ENCODE peak calls at places on chromosome 21, in five cellular contexts. One of them, this sample, is unnamed.

GRCh38 chr21:34878501-34878900 is 170.6 kb downstream of the RUNX1 start:
- DNase-seq in HCT116: no peak
- DNase-seq in K562: no peak
- DNase-seq in GM12878: no peak
- DNase-seq in SK-N-SH: no peak
- DNase-seq in this sample: no peak

GRCh38 chr21:21632926-21633325 is 634.7 kb downstream of the NCAM2 start:
- DNase-seq in HCT116: no peak
- DNase-seq in K562: no peak
- DNase-seq in GM12878: no peak
- DNase-seq in SK-N-SH: no peak
- DNase-seq in this sample: no peak

GRCh38 chr21:27057997-27058396 is 91.1 kb upstream of the ADAMTS5 start:
- DNase-seq in HCT116: no peak
- DNase-seq in K562: no peak
- DNase-seq in GM12878: no peak
- DNase-seq in SK-N-SH: no peak
- DNase-seq in this sample: no peak

GRCh38 chr21:21165063-21165645 is 166.9 kb downstream of the NCAM2 start:
- DNase-seq in HCT116: no peak
- DNase-seq in K562: no peak
- DNase-seq in GM12878: no peak
- DNase-seq in SK-N-SH: peak; percentile 14
- DNase-seq in this sample: no peak

GRCh38 chr21:32382108-32382601 is 10.7 kb downstream of the URB1 start:
- DNase-seq in HCT116: no peak
- DNase-seq in K562: no peak
- DNase-seq in GM12878: no peak
- DNase-seq in SK-N-SH: no peak
- DNase-seq in this sample: no peak

GRCh38 chr21:26756491-26757159 is 88.6 kb downstream of the ADAMTS1 start:
- DNase-seq in HCT116: no peak
- DNase-seq in K562: no peak
- DNase-seq in GM12878: no peak
- DNase-seq in SK-N-SH: no peak
- DNase-seq in this sample: no peak

GRCh38 chr21:33230518-33231324 is 983 bp downstream of the IFNAR2 start:
- DNase-seq in HCT116: no peak
- DNase-seq in K562: peak; percentile 67
- DNase-seq in GM12878: no peak
- DNase-seq in SK-N-SH: peak; percentile 81
- DNase-seq in this sample: peak; percentile 17

GRCh38 chr21:25878334-25878733 is 143.6 kb downstream of the GABPA start:
- DNase-seq in HCT116: no peak
- DNase-seq in K562: no peak
- DNase-seq in GM12878: no peak
- DNase-seq in SK-N-SH: no peak
- DNase-seq in this sample: no peak

GRCh38 chr21:38475519-38475918 is 22.8 kb downstream of the ERG start:
- DNase-seq in HCT116: no peak
- DNase-seq in K562: no peak
- DNase-seq in GM12878: no peak
- DNase-seq in SK-N-SH: no peak
- DNase-seq in this sample: no peak

GRCh38 chr21:32508558-32508957 is 76.8 kb downstream of the TCP10L start:
- DNase-seq in HCT116: no peak
- DNase-seq in K562: no peak
- DNase-seq in GM12878: no peak
- DNase-seq in SK-N-SH: no peak
- DNase-seq in this sample: no peak

GRCh38 chr21:39955326-39955725 is 88.1 kb downstream of the PCP4 start:
- DNase-seq in HCT116: no peak
- DNase-seq in K562: no peak
- DNase-seq in GM12878: no peak
- DNase-seq in SK-N-SH: no peak
- DNase-seq in this sample: no peak

GRCh38 chr21:14693997-14694396 is 147.9 kb upstream of the SAMSN1 start:
- DNase-seq in HCT116: no peak
- DNase-seq in K562: peak; percentile 24
- DNase-seq in GM12878: no peak
- DNase-seq in SK-N-SH: no peak
- DNase-seq in this sample: no peak

GRCh38 chr21:43884012-43884860 is 19.2 kb downstream of the AGPAT3 start:
- DNase-seq in HCT116: peak; percentile 83
- DNase-seq in K562: peak; percentile 96
- DNase-seq in GM12878: no peak
- DNase-seq in SK-N-SH: peak; percentile 49
- DNase-seq in this sample: peak; percentile 35

GRCh38 chr21:36820176-36821031 is 121.5 kb downstream of the SIM2 start:
- DNase-seq in HCT116: no peak
- DNase-seq in K562: no peak
- DNase-seq in GM12878: no peak
- DNase-seq in SK-N-SH: no peak
- DNase-seq in this sample: no peak

GRCh38 chr21:27201197-27201596 is 234.3 kb upstream of the ADAMTS5 start:
- DNase-seq in HCT116: no peak
- DNase-seq in K562: no peak
- DNase-seq in GM12878: no peak
- DNase-seq in SK-N-SH: no peak
- DNase-seq in this sample: no peak

DNA sequence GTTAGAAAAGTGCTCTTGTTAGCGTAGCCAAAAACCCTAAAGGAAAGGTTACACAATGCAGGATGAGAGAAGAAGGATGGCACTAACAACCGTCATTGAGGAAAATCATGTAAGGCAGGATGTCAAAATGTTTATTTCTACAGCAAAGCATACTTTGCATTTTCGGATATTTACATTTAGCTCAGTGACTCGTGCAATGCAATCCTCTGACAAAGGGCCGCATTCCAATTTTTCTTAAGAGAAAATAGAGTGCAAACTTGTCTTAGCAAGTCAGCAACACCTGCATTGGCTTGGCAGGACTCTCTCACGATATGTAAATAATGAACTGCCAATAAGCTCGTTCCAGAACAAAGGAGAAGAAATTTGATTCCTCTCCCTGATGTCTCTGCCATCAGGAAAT is 33.3 kb downstream of the TIAM1 start:
- DNase-seq in HCT116: no peak
- DNase-seq in K562: no peak
- DNase-seq in GM12878: no peak
- DNase-seq in SK-N-SH: no peak
- DNase-seq in this sample: peak; percentile 72
- TF ChIP-seq JUND in HCT116: no peak
- TF ChIP-seq JUND in K562: no peak
- TF ChIP-seq JUND in GM12878: no peak
- TF ChIP-seq JUND in SK-N-SH: no peak
- TF ChIP-seq JUND in this sample: no peak

GRCh38 chr21:16517380-16517779 is 787.6 kb downstream of the USP25 start:
- DNase-seq in HCT116: no peak
- DNase-seq in K562: no peak
- DNase-seq in GM12878: no peak
- DNase-seq in SK-N-SH: no peak
- DNase-seq in this sample: no peak
- TF ChIP-seq JUND in HCT116: no peak
- TF ChIP-seq JUND in K562: no peak
- TF ChIP-seq JUND in GM12878: no peak
- TF ChIP-seq JUND in SK-N-SH: no peak
- TF ChIP-seq JUND in this sample: no peak

DNA sequence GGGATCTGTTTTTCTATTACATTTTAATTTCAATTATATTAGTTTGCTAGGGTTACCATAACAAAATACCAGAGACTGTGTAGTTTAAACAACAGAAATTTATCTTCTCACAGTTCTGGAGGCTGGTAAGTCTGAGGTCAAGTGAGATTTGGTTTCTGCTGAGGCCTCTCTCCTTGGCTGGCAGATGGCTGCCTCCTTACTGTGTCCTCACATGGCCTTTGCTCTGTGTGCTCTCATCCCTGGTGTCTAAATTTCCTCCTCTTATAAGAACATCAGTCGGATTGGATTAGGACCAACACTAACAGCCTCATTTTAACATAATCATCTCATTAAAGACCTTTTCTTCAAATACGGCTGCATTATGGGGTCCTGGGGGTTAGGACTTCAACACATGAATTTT is 195.2 kb upstream of the CHODL start:
- DNase-seq in HCT116: no peak
- DNase-seq in K562: no peak
- DNase-seq in GM12878: no peak
- DNase-seq in SK-N-SH: no peak
- DNase-seq in this sample: no peak
- TF ChIP-seq JUND in HCT116: no peak
- TF ChIP-seq JUND in K562: no peak
- TF ChIP-seq JUND in GM12878: no peak
- TF ChIP-seq JUND in SK-N-SH: no peak
- TF ChIP-seq JUND in this sample: no peak

GRCh38 chr21:46560568-46561447 is 44.1 kb downstream of the S100B start:
- DNase-seq in HCT116: no peak
- DNase-seq in K562: no peak
- DNase-seq in GM12878: no peak
- DNase-seq in SK-N-SH: peak; percentile 13
- DNase-seq in this sample: no peak

GRCh38 chr21:46561448-46562095 is 43.3 kb downstream of the S100B start:
- DNase-seq in HCT116: no peak
- DNase-seq in K562: no peak
- DNase-seq in GM12878: no peak
- DNase-seq in SK-N-SH: no peak
- DNase-seq in this sample: no peak

GRCh38 chr21:46564391-46564790 is 40.5 kb downstream of the S100B start:
- DNase-seq in HCT116: no peak
- DNase-seq in K562: no peak
- DNase-seq in GM12878: no peak
- DNase-seq in SK-N-SH: no peak
- DNase-seq in this sample: no peak

GRCh38 chr21:46562472-46562871 is 42.4 kb downstream of the S100B start:
- DNase-seq in HCT116: no peak
- DNase-seq in K562: no peak
- DNase-seq in GM12878: no peak
- DNase-seq in SK-N-SH: no peak
- DNase-seq in this sample: no peak

GRCh38 chr21:46562964-46563607 is 41.8 kb downstream of the S100B start:
- DNase-seq in HCT116: no peak
- DNase-seq in K562: no peak
- DNase-seq in GM12878: no peak
- DNase-seq in SK-N-SH: peak; percentile 26
- DNase-seq in this sample: no peak
- TF ChIP-seq JUND in HCT116: no peak
- TF ChIP-seq JUND in K562: no peak
- TF ChIP-seq JUND in GM12878: no peak
- TF ChIP-seq JUND in SK-N-SH: no peak
- TF ChIP-seq JUND in this sample: no peak

DNA sequence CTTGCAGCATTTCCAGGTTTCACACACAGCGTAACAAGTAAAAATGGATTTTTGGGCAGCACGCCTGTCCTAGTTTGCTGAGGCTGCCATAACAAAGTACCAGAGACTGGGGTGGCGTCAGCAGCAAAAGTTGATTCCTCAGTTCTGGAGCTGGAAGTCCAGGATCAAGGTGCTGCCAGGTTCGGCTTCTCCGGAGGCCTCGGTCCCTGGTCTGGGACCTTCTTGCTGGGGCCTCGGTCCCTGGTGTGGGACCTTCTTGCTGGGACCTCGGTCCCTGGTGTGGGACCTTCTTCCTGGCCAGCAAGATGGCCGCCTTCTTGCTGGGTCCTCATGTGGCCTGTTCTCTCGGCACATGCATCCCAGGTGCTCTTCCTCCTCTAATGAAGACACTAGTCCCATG is 104.0 kb downstream of the PDE9A start:
- DNase-seq in HCT116: no peak
- DNase-seq in K562: no peak
- DNase-seq in GM12878: no peak
- DNase-seq in SK-N-SH: no peak
- DNase-seq in this sample: no peak
- TF ChIP-seq JUND in HCT116: no peak
- TF ChIP-seq JUND in K562: no peak
- TF ChIP-seq JUND in GM12878: no peak
- TF ChIP-seq JUND in SK-N-SH: no peak
- TF ChIP-seq JUND in this sample: no peak

GRCh38 chr21:44919111-44919912 is 1.4 kb downstream of the ITGB2 start:
- DNase-seq in HCT116: no peak
- DNase-seq in K562: no peak
- DNase-seq in GM12878: no peak
- DNase-seq in SK-N-SH: no peak
- DNase-seq in this sample: no peak
- TF ChIP-seq JUND in HCT116: no peak
- TF ChIP-seq JUND in K562: no peak
- TF ChIP-seq JUND in GM12878: no peak
- TF ChIP-seq JUND in SK-N-SH: no peak
- TF ChIP-seq JUND in this sample: no peak